ENCODE peak calls at places on chromosome X, in six cellular contexts. C is lower lobe of right lung, P is epithelial cell of esophagus, E is astrocyte of the cerebellum, B is AG04450, W is PC-3. K is an unnamed sample.

GRCh38 chrX:29024813-29025342 is 437.6 kb downstream of the IL1RAPL1 start:
- DNase-seq in P (peak; percentile 60), B (no peak), E (no peak), W (no peak), C (no peak), K (no peak)

GRCh38 chrX:113269203-113269602 is 428.6 kb upstream of the AMOT start:
- DNase-seq in P (no peak), C (no peak), E (no peak), W (no peak), B (no peak), K (no peak)

GRCh38 chrX:49856819-49857218 is 22.5 kb upstream of the USP27X start:
- DNase-seq in E (no peak), W (no peak), P (no peak), C (no peak), B (no peak), K (no peak)

GRCh38 chrX:109709129-109709631 is 23.9 kb downstream of the ACSL4 start:
- DNase-seq in C (no peak), B (no peak), E (peak; percentile 18), P (peak; percentile 63), W (peak; percentile 66), K (no peak)

GRCh38 chrX:34956915-34957314 is 14.3 kb downstream of the FAM47B start:
- DNase-seq in P (peak; percentile 27), E (peak; percentile 6), C (no peak), B (no peak), W (peak; percentile 67), K (no peak)

GRCh38 chrX:69282893-69283690 is 117.8 kb upstream of the PJA1 start:
- DNase-seq in P (no peak), B (no peak), W (no peak), C (no peak), E (no peak), K (no peak)

GRCh38 chrX:150834695-150835094 is 63.8 kb downstream of the CD99L2 start:
- DNase-seq in P (no peak), E (no peak), B (no peak), C (no peak), W (no peak), K (no peak)

GRCh38 chrX:2894885-2895292 is 34.2 kb downstream of the ARSD start:
- DNase-seq in P (peak; percentile 47), B (peak; percentile 4), C (no peak), W (peak; percentile 7), E (peak; percentile 4), K (peak; percentile 48)

GRCh38 chrX:113929004-113929403 is 654.9 kb upstream of the HTR2C start:
- DNase-seq in E (peak; percentile 5), C (no peak), P (peak; percentile 66), B (no peak), W (peak; percentile 44), K (peak; percentile 92)

DNA sequence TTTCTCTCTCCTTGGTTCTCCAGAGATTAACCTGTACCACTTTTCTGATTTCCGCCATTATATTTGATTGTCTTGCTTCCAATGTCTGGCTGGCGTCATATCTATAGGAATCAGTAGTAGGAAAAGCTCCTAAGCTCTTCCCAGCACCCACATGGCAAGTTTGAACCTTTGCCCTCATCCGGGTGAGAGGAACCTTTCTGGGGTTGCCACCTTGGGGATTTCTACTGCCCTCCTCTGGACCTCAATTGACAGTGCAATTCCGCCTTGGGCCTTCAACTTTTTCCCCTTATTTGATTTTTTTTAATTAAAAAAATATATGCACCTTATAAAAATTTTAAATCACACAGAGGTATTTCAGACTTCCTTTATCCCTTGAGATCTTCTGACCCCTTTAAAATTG is 2.0 kb upstream of the CXorf66 start:
- DNase-seq in C (no peak), E (no peak), P (peak; percentile 0), W (peak; percentile 35), B (no peak), K (peak; percentile 56)
- TF ChIP-seq CTCF in C (peak; percentile 16), E (peak; percentile 19), P (peak; percentile 29), W (peak; percentile 47), B (peak; percentile 29), K (peak; percentile 83)

GRCh38 chrX:111254896-111255693 is 15.2 kb downstream of the CAPN6 start:
- DNase-seq in P (peak; percentile 30), B (no peak), W (peak; percentile 36), C (no peak), E (no peak), K (no peak)
- TF ChIP-seq CTCF in P (no peak), B (no peak), W (no peak), C (no peak), E (no peak), K (no peak)

GRCh38 chrX:36868592-36868991 is 139.6 kb upstream of the FAM47C start:
- DNase-seq in P (no peak), B (no peak), W (no peak), C (no peak), E (no peak), K (no peak)

GRCh38 chrX:36869457-36869856 is 138.7 kb upstream of the FAM47C start:
- DNase-seq in E (no peak), B (no peak), W (no peak), P (no peak), C (no peak), K (no peak)

GRCh38 chrX:36867143-36867542 is 141.0 kb upstream of the FAM47C start:
- DNase-seq in E (peak; percentile 9), B (no peak), C (no peak), W (peak; percentile 64), P (peak; percentile 29), K (no peak)
- TF ChIP-seq CTCF in E (peak; percentile 38), B (peak; percentile 51), C (peak; percentile 40), W (peak; percentile 68), P (peak; percentile 30), K (peak; percentile 77)

GRCh38 chrX:39935414-39936064 is 162.2 kb downstream of the BCOR start:
- DNase-seq in P (no peak), W (no peak), E (no peak), C (no peak), B (no peak), K (peak; percentile 83)
- TF ChIP-seq CTCF in P (no peak), W (no peak), E (peak; percentile 27), C (no peak), B (no peak), K (peak; percentile 59)

GRCh38 chrX:37997096-37997495 is 9.3 kb upstream of the SYTL5 start:
- DNase-seq in P (no peak), B (no peak), E (no peak), W (no peak), C (no peak), K (no peak)
- TF ChIP-seq CTCF in P (no peak), B (no peak), E (no peak), W (no peak), C (no peak), K (no peak)

GRCh38 chrX:56763556-56764152 is 34.6 kb downstream of the NBDY start:
- DNase-seq in W (no peak), E (peak; percentile 48), C (no peak), B (no peak), P (no peak), K (peak; percentile 55)
- TF ChIP-seq CTCF in W (no peak), E (peak; percentile 34), C (peak; percentile 10), B (no peak), P (no peak), K (no peak)

GRCh38 chrX:142084611-142085010 is 120.5 kb downstream of the MAGEC2 start:
- DNase-seq in P (no peak), E (no peak), B (no peak), W (no peak), C (no peak), K (no peak)

GRCh38 chrX:142089193-142089592 is 115.9 kb downstream of the MAGEC2 start:
- DNase-seq in W (peak; percentile 45), B (no peak), P (peak; percentile 25), E (no peak), C (no peak), K (no peak)
- TF ChIP-seq CTCF in W (peak; percentile 68), B (no peak), P (peak; percentile 36), E (peak; percentile 45), C (peak; percentile 33), K (peak; percentile 68)

GRCh38 chrX:10186355-10186754 is 29.6 kb downstream of the CLCN4 start:
- DNase-seq in B (no peak), C (no peak), E (no peak), P (no peak), W (no peak), K (no peak)

GRCh38 chrX:10193587-10193986 is 36.8 kb downstream of the CLCN4 start:
- DNase-seq in E (no peak), C (no peak), P (no peak), B (no peak), W (no peak), K (no peak)

GRCh38 chrX:10187421-10187820 is 30.6 kb downstream of the CLCN4 start:
- DNase-seq in C (no peak), B (no peak), E (no peak), P (no peak), W (no peak), K (no peak)

GRCh38 chrX:10189317-10190268 is 32.8 kb downstream of the CLCN4 start:
- DNase-seq in C (peak; percentile 59), W (peak; percentile 86), B (no peak), P (peak; percentile 53), E (peak; percentile 31), K (peak; percentile 93)

GRCh38 chrX:10190367-10190766 is 33.6 kb downstream of the CLCN4 start:
- DNase-seq in W (peak; percentile 77), C (no peak), P (peak; percentile 60), B (peak; percentile 55), E (peak; percentile 64), K (no peak)
- TF ChIP-seq CTCF in W (peak; percentile 65), C (peak; percentile 38), P (peak; percentile 52), B (peak; percentile 59), E (peak; percentile 56), K (peak; percentile 60)

K was measured in endodermal cell.